ENCODE peak calls at places on chromosomes 11 and 22, in four cellular contexts. C, T, Z and N are unnamed samples.
A peak's percentile ranks its signal among the peaks of the same experiment; 100 is the strongest.

GRCh38 chr11:35064114-35064800 is 74.7 kb upstream of the CD44 start:
- DNase-seq in C (no peak), T (no peak), Z (no peak), N (no peak)

GRCh38 chr22:22802346-22802970 is 85.2 kb upstream of the IGLL5 start:
- DNase-seq in C (no peak), T (peak; percentile 91), Z (no peak), N (no peak)

GRCh38 chr11:2528301-2529050 is 83.7 kb downstream of the KCNQ1 start:
- DNase-seq in C (no peak), T (no peak), Z (no peak), N (no peak)

GRCh38 chr11:85694385-85694980 is 8.5 kb upstream of the CCDC89 start:
- DNase-seq in C (peak; percentile 20), T (peak; percentile 21), Z (no peak), N (no peak)

GRCh38 chr11:85170184-85170583 is 457.0 kb downstream of the DLG2 start:
- DNase-seq in C (no peak), T (no peak), Z (no peak), N (no peak)

GRCh38 chr11:126544311-126545056 is 189.0 kb downstream of the ST3GAL4 start:
- DNase-seq in C (no peak), T (no peak), Z (no peak), N (no peak)

GRCh38 chr11:110855246-110855645 is 143.0 kb upstream of the ARHGAP20 start:
- DNase-seq in C (no peak), T (no peak), Z (no peak), N (no peak)

GRCh38 chr11:131622193-131622592 is 251.8 kb downstream of the NTM start:
- DNase-seq in C (no peak), T (no peak), Z (no peak), N (no peak)

GRCh38 chr11:64918056-64918455 is 1.0 kb upstream of the ATG2A start:
- DNase-seq in C (peak; percentile 16), T (no peak), Z (no peak), N (no peak)

GRCh38 chr11:3109921-3110706 is 52.9 kb upstream of the CARS1 start:
- DNase-seq in C (peak; percentile 15), T (peak; percentile 91), Z (no peak), N (peak; percentile 86)

GRCh38 chr11:88359529-88359928 is 22.0 kb upstream of the CTSC start:
- DNase-seq in C (no peak), T (peak; percentile 29), Z (peak; percentile 74), N (no peak)

GRCh38 chr22:38923463-38924196 is 33.8 kb upstream of the APOBEC3A start:
- DNase-seq in C (peak; percentile 88), T (peak; percentile 72), Z (no peak), N (no peak)

GRCh38 chr22:39117585-39118191 is 20.6 kb downstream of the APOBEC3H start:
- DNase-seq in C (peak; percentile 60), T (peak; percentile 42), Z (peak; percentile 81), N (no peak)

GRCh38 chr22:25078591-25078990 is 121.1 kb upstream of the CRYBB3 start:
- DNase-seq in C (no peak), T (no peak), Z (no peak), N (no peak)

GRCh38 chr11:119916568-119916967 is 187.6 kb upstream of the NECTIN1 start:
- DNase-seq in C (no peak), T (no peak), Z (no peak), N (no peak)

GRCh38 chr11:16536513-16536912 is 180.2 kb upstream of the SOX6 start:
- DNase-seq in C (no peak), T (no peak), Z (no peak), N (no peak)

GRCh38 chr11:32698579-32698978 is 95.9 kb downstream of the CCDC73 start:
- DNase-seq in C (peak; percentile 9), T (no peak), Z (no peak), N (no peak)

GRCh38 chr11:27205269-27205668 is 157.7 kb downstream of the CCDC34 start:
- DNase-seq in C (no peak), T (no peak), Z (no peak), N (no peak)

GRCh38 chr22:26707581-26707980 is 50.2 kb downstream of the MIAT start:
- DNase-seq in C (no peak), T (no peak), Z (no peak), N (no peak)

GRCh38 chr22:39092111-39092867 is 4.8 kb upstream of the APOBEC3H start:
- DNase-seq in C (no peak), T (no peak), Z (no peak), N (no peak)

GRCh38 chr11:79896258-79896657 is 455.4 kb upstream of the TENM4 start:
- DNase-seq in C (no peak), T (no peak), Z (no peak), N (no peak)

GRCh38 chr11:110901441-110901840 is 189.2 kb upstream of the ARHGAP20 start:
- DNase-seq in C (no peak), T (no peak), Z (no peak), N (no peak)

GRCh38 chr11:35954205-35954604 is 10.3 kb downstream of the LDLRAD3 start:
- DNase-seq in C (no peak), T (no peak), Z (no peak), N (no peak)

GRCh38 chr11:34356576-34356917 is 1.3 kb downstream of the ABTB2 start:
- DNase-seq in C (no peak), T (no peak), Z (no peak), N (no peak)

GRCh38 chr11:66278396-66279091 is 569 bp downstream of the CNIH2 start:
- DNase-seq in C (no peak), T (peak; percentile 67), Z (no peak), N (no peak)

GRCh38 chr11:71962428-71963038 is 33.7 kb downstream of the RNF121 start:
- DNase-seq in C (no peak), T (no peak), Z (peak; percentile 53), N (no peak)

GRCh38 chr22:22528780-22529179 is 8.7 kb upstream of the ZNF280A start:
- DNase-seq in C (no peak), T (no peak), Z (no peak), N (no peak)

GRCh38 chr11:9060700-9061111 is 30.7 kb downstream of the SCUBE2 start:
- DNase-seq in C (peak; percentile 23), T (peak; percentile 38), Z (peak; percentile 97), N (no peak)

GRCh38 chr22:50605349-50606074 is 4.9 kb downstream of the MAPK8IP2 start:
- DNase-seq in C (no peak), T (no peak), Z (no peak), N (no peak)

GRCh38 chr22:21003782-21004181 is 1.9 kb upstream of the THAP7 start:
- DNase-seq in C (no peak), T (peak; percentile 57), Z (no peak), N (no peak)

GRCh38 chr11:120288021-120288420 is 37.1 kb upstream of the TLCD5 start:
- DNase-seq in C (no peak), T (no peak), Z (no peak), N (no peak)

GRCh38 chr11:121714356-121714755 is 261.6 kb upstream of the SORL1-AS1 start:
- DNase-seq in C (no peak), T (no peak), Z (no peak), N (no peak)

GRCh38 chr22:19576460-19577421 is 52.5 kb upstream of the CLDN5 start:
- DNase-seq in C (no peak), T (peak; percentile 86), Z (no peak), N (no peak)

GRCh38 chr11:12806113-12806512 is 131.9 kb downstream of the TEAD1 start:
- DNase-seq in C (no peak), T (no peak), Z (no peak), N (no peak)

GRCh38 chr11:43360361-43361032 is 1.8 kb downstream of the TTC17 start:
- DNase-seq in C (peak; percentile 13), T (no peak), Z (no peak), N (no peak)
- TF ChIP-seq BRCA1 in C (no peak), T (no peak), Z (no peak), N (no peak)

DNA sequence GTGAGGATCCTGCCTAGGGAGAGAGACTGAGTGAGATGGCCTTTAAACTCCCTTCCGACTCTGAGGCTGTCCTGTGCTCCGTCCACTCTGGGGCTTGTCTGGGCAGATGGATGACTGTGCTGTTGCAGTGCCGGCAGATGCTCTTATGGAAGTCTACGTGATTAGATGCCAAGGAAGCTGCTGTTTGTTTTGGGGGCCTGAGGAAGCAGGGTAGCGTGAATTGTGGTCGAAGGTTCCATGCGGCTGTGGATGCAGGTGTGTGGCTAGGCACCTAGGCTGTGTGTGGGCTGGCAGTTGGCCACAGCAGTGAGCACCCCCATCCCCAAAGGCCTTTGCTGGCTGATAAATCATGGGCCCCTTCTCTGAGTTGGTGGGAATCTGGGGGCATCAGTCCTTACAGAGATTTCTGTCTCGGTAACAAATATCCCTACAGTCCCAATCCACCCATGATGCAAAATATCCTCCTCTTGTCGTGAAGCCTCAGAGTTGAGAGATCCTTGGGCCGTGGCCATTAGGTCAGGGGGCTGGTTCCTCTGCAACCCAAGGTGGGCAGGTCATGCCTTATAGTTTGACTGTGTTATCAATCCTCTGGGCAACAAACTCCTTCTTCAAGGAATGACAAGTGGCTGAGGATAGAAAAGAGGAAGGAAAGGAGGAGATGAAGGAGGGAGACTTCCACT is 31.2 kb downstream of the AMPD3 start:
- DNase-seq in C (no peak), T (no peak), Z (no peak), N (no peak)
- TF ChIP-seq BRCA1 in C (no peak), T (no peak), Z (no peak), N (no peak)

DNA sequence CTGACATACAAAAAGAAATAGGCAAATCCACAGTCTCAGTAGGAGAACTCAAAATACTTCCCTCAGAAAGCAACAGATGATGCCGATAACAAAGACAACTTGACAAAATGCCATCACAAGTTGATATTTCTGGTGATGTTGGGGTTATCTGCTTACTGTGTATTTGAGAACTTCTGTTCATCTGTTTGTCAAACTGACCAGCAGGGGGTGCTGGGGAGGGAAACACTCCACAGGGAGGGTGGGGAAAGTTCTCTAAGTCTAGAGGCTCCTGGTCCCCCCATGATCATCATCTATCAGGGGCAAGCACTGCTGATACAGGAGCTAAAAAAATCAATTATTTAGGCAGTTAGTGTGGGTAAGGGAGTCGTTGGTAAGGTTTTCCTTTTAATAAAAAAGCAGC is 19.2 kb downstream of the GLYATL1 start:
- DNase-seq in C (peak; percentile 23), T (peak; percentile 55), Z (peak; percentile 2), N (peak; percentile 72)
- TF ChIP-seq BRCA1 in C (no peak), T (no peak), Z (no peak), N (no peak)

GRCh38 chr11:58866788-58867187 is 22.3 kb upstream of the GLYATL2 start:
- DNase-seq in C (no peak), T (no peak), Z (no peak), N (no peak)

GRCh38 chr11:58856806-58857205 is 12.3 kb upstream of the GLYATL2 start:
- DNase-seq in C (no peak), T (no peak), Z (no peak), N (no peak)

GRCh38 chr11:58864335-58864734 is 19.8 kb upstream of the GLYATL2 start:
- DNase-seq in C (no peak), T (no peak), Z (no peak), N (no peak)

GRCh38 chr11:58863697-58864096 is 19.2 kb upstream of the GLYATL2 start:
- DNase-seq in C (no peak), T (no peak), Z (no peak), N (no peak)

DNA sequence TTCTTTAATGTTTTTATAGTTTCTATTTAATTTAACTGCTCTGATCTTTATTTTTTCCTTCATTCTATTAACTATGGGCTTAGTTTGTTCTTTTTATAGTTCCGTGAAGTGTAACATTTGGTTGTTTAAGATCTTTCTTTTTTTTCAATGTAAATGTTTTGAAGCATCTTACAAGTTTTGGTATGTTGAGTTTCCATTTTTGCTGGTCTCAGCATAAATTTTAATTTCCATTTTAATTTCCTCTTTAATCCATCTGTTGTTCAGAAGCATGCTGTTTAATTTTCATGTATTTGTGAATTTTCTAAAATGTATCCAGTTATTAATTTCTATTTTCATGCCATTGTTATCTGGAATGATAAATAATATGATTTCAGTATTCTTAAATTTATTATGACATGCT is 17.0 kb upstream of the GLYATL2 start:
- DNase-seq in C (no peak), T (no peak), Z (no peak), N (no peak)
- TF ChIP-seq BRCA1 in C (no peak), T (no peak), Z (no peak), N (no peak)